ENCODE peak calls at places on chromosomes 3 and 15, in nine cellular contexts. One of them, this sample, is unnamed. For H3K4me1, the result is how much of the 10 kb centered on the place peaks cover.

GRCh38 chr15:36757189-36757814 is 177.9 kb downstream of the CDIN1 start:
- DNase-seq in MM.1S: no peak
- DNase-seq in neural progenitor cell: no peak
- DNase-seq in PC-3: peak
- DNase-seq in GM23338: no peak
- DNase-seq in GM23248: peak
- DNase-seq in HCT116: no peak
- DNase-seq in OCI-LY7: no peak
- DNase-seq in SK-N-SH: no peak
- DNase-seq in this sample: no peak

GRCh38 chr15:87792250-87793030 is 464.1 kb downstream of the NTRK3 start:
- DNase-seq in MM.1S: no peak
- DNase-seq in neural progenitor cell: no peak
- DNase-seq in PC-3: no peak
- DNase-seq in GM23338: no peak
- DNase-seq in GM23248: no peak
- DNase-seq in HCT116: no peak
- DNase-seq in OCI-LY7: no peak
- DNase-seq in SK-N-SH: peak
- DNase-seq in this sample: no peak

GRCh38 chr3:112005091-112005672 is 6.5 kb downstream of the TAGLN3 start:
- DNase-seq in MM.1S: no peak
- DNase-seq in neural progenitor cell: no peak
- DNase-seq in PC-3: peak
- DNase-seq in GM23338: no peak
- DNase-seq in GM23248: peak
- DNase-seq in HCT116: no peak
- DNase-seq in OCI-LY7: no peak
- DNase-seq in SK-N-SH: no peak
- DNase-seq in this sample: no peak

GRCh38 chr15:68610825-68611224 is 32.0 kb downstream of the CORO2B start:
- DNase-seq in MM.1S: no peak
- DNase-seq in neural progenitor cell: no peak
- DNase-seq in PC-3: no peak
- DNase-seq in GM23338: no peak
- DNase-seq in GM23248: no peak
- DNase-seq in HCT116: no peak
- DNase-seq in OCI-LY7: no peak
- DNase-seq in SK-N-SH: no peak
- DNase-seq in this sample: no peak

GRCh38 chr3:23116041-23116440 is 87.1 kb upstream of the UBE2E2 start:
- DNase-seq in MM.1S: no peak
- DNase-seq in neural progenitor cell: no peak
- DNase-seq in PC-3: peak
- DNase-seq in GM23338: no peak
- DNase-seq in GM23248: peak
- DNase-seq in HCT116: no peak
- DNase-seq in OCI-LY7: no peak
- DNase-seq in SK-N-SH: no peak
- DNase-seq in this sample: no peak

GRCh38 chr3:183108002-183108449 is 8.7 kb upstream of the MCCC1 start:
- DNase-seq in MM.1S: no peak
- DNase-seq in neural progenitor cell: no peak
- DNase-seq in PC-3: peak
- DNase-seq in GM23338: no peak
- DNase-seq in GM23248: no peak
- DNase-seq in HCT116: no peak
- DNase-seq in OCI-LY7: no peak
- DNase-seq in SK-N-SH: peak
- DNase-seq in this sample: no peak

GRCh38 chr3:18648163-18648562 is 223.0 kb upstream of the SATB1 start:
- DNase-seq in MM.1S: no peak
- DNase-seq in neural progenitor cell: no peak
- DNase-seq in PC-3: no peak
- DNase-seq in GM23338: no peak
- DNase-seq in GM23248: no peak
- DNase-seq in HCT116: no peak
- DNase-seq in OCI-LY7: no peak
- DNase-seq in SK-N-SH: no peak
- DNase-seq in this sample: no peak

GRCh38 chr15:90949979-90950675 is 4.6 kb upstream of the RCCD1 start:
- DNase-seq in MM.1S: no peak
- DNase-seq in neural progenitor cell: no peak
- DNase-seq in PC-3: no peak
- DNase-seq in GM23338: no peak
- DNase-seq in GM23248: no peak
- DNase-seq in HCT116: no peak
- DNase-seq in OCI-LY7: no peak
- DNase-seq in SK-N-SH: no peak
- DNase-seq in this sample: no peak

GRCh38 chr3:97821413-97821809 is 400 bp upstream of the CRYBG3 start:
- DNase-seq in MM.1S: no peak
- DNase-seq in neural progenitor cell: no peak
- DNase-seq in PC-3: no peak
- DNase-seq in GM23338: peak
- DNase-seq in GM23248: no peak
- DNase-seq in HCT116: no peak
- DNase-seq in OCI-LY7: no peak
- DNase-seq in SK-N-SH: peak
- DNase-seq in this sample: peak

GRCh38 chr15:100334456-100334855 is 7.3 kb downstream of the ADAMTS17 start:
- DNase-seq in MM.1S: no peak
- DNase-seq in neural progenitor cell: no peak
- DNase-seq in PC-3: no peak
- DNase-seq in GM23338: no peak
- DNase-seq in GM23248: no peak
- DNase-seq in HCT116: no peak
- DNase-seq in OCI-LY7: no peak
- DNase-seq in SK-N-SH: no peak
- DNase-seq in this sample: no peak

GRCh38 chr3:45816544-45816943 is 20.2 kb upstream of the SLC6A20 start:
- DNase-seq in MM.1S: no peak
- DNase-seq in neural progenitor cell: no peak
- DNase-seq in PC-3: peak
- DNase-seq in GM23338: no peak
- DNase-seq in GM23248: no peak
- DNase-seq in HCT116: no peak
- DNase-seq in OCI-LY7: no peak
- DNase-seq in SK-N-SH: no peak
- DNase-seq in this sample: no peak

GRCh38 chr15:66077320-66077663 is 176.3 kb downstream of the MEGF11 start:
- DNase-seq in MM.1S: no peak
- DNase-seq in neural progenitor cell: no peak
- DNase-seq in PC-3: no peak
- DNase-seq in GM23338: no peak
- DNase-seq in GM23248: no peak
- DNase-seq in HCT116: no peak
- DNase-seq in OCI-LY7: no peak
- DNase-seq in SK-N-SH: no peak
- DNase-seq in this sample: no peak

GRCh38 chr3:107753494-107753893 is 230.7 kb downstream of the BBX start:
- DNase-seq in MM.1S: peak
- DNase-seq in neural progenitor cell: peak
- DNase-seq in PC-3: peak
- DNase-seq in GM23338: peak
- DNase-seq in GM23248: peak
- DNase-seq in HCT116: peak
- DNase-seq in OCI-LY7: peak
- DNase-seq in SK-N-SH: peak
- DNase-seq in this sample: peak
- TF ChIP-seq EZH2phosphoT487 in MM.1S: no peak
- TF ChIP-seq EZH2phosphoT487 in neural progenitor cell: no peak
- TF ChIP-seq EZH2phosphoT487 in PC-3: no peak
- TF ChIP-seq EZH2phosphoT487 in GM23338: no peak
- TF ChIP-seq EZH2phosphoT487 in GM23248: no peak
- TF ChIP-seq EZH2phosphoT487 in HCT116: no peak
- TF ChIP-seq EZH2phosphoT487 in OCI-LY7: no peak
- TF ChIP-seq EZH2phosphoT487 in SK-N-SH: no peak
- TF ChIP-seq EZH2phosphoT487 in this sample: no peak

GRCh38 chr3:181622365-181622764 is 89.4 kb upstream of the SOX2 start:
- DNase-seq in MM.1S: peak
- DNase-seq in neural progenitor cell: no peak
- DNase-seq in PC-3: peak
- DNase-seq in GM23338: no peak
- DNase-seq in GM23248: peak
- DNase-seq in HCT116: no peak
- DNase-seq in OCI-LY7: no peak
- DNase-seq in SK-N-SH: no peak
- DNase-seq in this sample: no peak
- H3K27ac ChIP-seq in MM.1S: no peak
- H3K27ac ChIP-seq in neural progenitor cell: peak
- H3K27ac ChIP-seq in PC-3: no peak
- H3K27ac ChIP-seq in GM23338: no peak
- H3K27ac ChIP-seq in GM23248: no peak
- H3K27ac ChIP-seq in HCT116: no peak
- H3K27ac ChIP-seq in OCI-LY7: no peak
- H3K27ac ChIP-seq in SK-N-SH: no peak
- H3K27ac ChIP-seq in this sample: no peak

GRCh38 chr3:121997372-121997771 is 24.7 kb downstream of the ILDR1 start:
- DNase-seq in MM.1S: no peak
- DNase-seq in neural progenitor cell: no peak
- DNase-seq in PC-3: no peak
- DNase-seq in GM23338: no peak
- DNase-seq in GM23248: no peak
- DNase-seq in HCT116: no peak
- DNase-seq in OCI-LY7: no peak
- DNase-seq in SK-N-SH: no peak
- DNase-seq in this sample: no peak

GRCh38 chr3:121999931-122000330 is 22.1 kb downstream of the ILDR1 start:
- DNase-seq in MM.1S: no peak
- DNase-seq in neural progenitor cell: no peak
- DNase-seq in PC-3: peak
- DNase-seq in GM23338: no peak
- DNase-seq in GM23248: no peak
- DNase-seq in HCT116: no peak
- DNase-seq in OCI-LY7: no peak
- DNase-seq in SK-N-SH: no peak
- DNase-seq in this sample: no peak

GRCh38 chr3:121998030-121998580 is 23.9 kb downstream of the ILDR1 start:
- DNase-seq in MM.1S: no peak
- DNase-seq in neural progenitor cell: no peak
- DNase-seq in PC-3: peak
- DNase-seq in GM23338: no peak
- DNase-seq in GM23248: peak
- DNase-seq in HCT116: no peak
- DNase-seq in OCI-LY7: peak
- DNase-seq in SK-N-SH: no peak
- DNase-seq in this sample: peak

GRCh38 chr3:122000936-122001605 is 21.0 kb downstream of the ILDR1 start:
- DNase-seq in MM.1S: no peak
- DNase-seq in neural progenitor cell: no peak
- DNase-seq in PC-3: no peak
- DNase-seq in GM23338: peak
- DNase-seq in GM23248: no peak
- DNase-seq in HCT116: no peak
- DNase-seq in OCI-LY7: no peak
- DNase-seq in SK-N-SH: no peak
- DNase-seq in this sample: no peak

GRCh38 chr3:121998588-121999473 is 23.2 kb downstream of the ILDR1 start:
- DNase-seq in MM.1S: no peak
- DNase-seq in neural progenitor cell: no peak
- DNase-seq in PC-3: no peak
- DNase-seq in GM23338: no peak
- DNase-seq in GM23248: no peak
- DNase-seq in HCT116: no peak
- DNase-seq in OCI-LY7: no peak
- DNase-seq in SK-N-SH: no peak
- DNase-seq in this sample: peak
- H3K4me1 ChIP-seq in MM.1S: half or more
- H3K4me1 ChIP-seq in neural progenitor cell: under half
- H3K4me1 ChIP-seq in PC-3: half or more
- H3K4me1 ChIP-seq in GM23338: under half
- H3K4me1 ChIP-seq in GM23248: under half
- H3K4me1 ChIP-seq in HCT116: under half
- H3K4me1 ChIP-seq in OCI-LY7: half or more
- H3K4me1 ChIP-seq in SK-N-SH: under half
- H3K4me1 ChIP-seq in this sample: under half

GRCh38 chr15:77419836-77420609 is at the start of gene PEAK1:
- DNase-seq in MM.1S: peak
- DNase-seq in neural progenitor cell: peak
- DNase-seq in PC-3: peak
- DNase-seq in GM23338: peak
- DNase-seq in GM23248: peak
- DNase-seq in HCT116: peak
- DNase-seq in OCI-LY7: peak
- DNase-seq in SK-N-SH: peak
- DNase-seq in this sample: peak

GRCh38 chr15:77419050-77419835 is 661 bp downstream of the PEAK1 start:
- DNase-seq in MM.1S: peak
- DNase-seq in neural progenitor cell: peak
- DNase-seq in PC-3: peak
- DNase-seq in GM23338: peak
- DNase-seq in GM23248: peak
- DNase-seq in HCT116: no peak
- DNase-seq in OCI-LY7: no peak
- DNase-seq in SK-N-SH: peak
- DNase-seq in this sample: peak

GRCh38 chr15:77421370-77421700 is 647 bp downstream of the HMG20A start:
- DNase-seq in MM.1S: peak
- DNase-seq in neural progenitor cell: peak
- DNase-seq in PC-3: peak
- DNase-seq in GM23338: peak
- DNase-seq in GM23248: no peak
- DNase-seq in HCT116: no peak
- DNase-seq in OCI-LY7: peak
- DNase-seq in SK-N-SH: peak
- DNase-seq in this sample: peak

GRCh38 chr15:77418341-77419049 is 1.4 kb downstream of the PEAK1 start:
- DNase-seq in MM.1S: no peak
- DNase-seq in neural progenitor cell: no peak
- DNase-seq in PC-3: peak
- DNase-seq in GM23338: no peak
- DNase-seq in GM23248: peak
- DNase-seq in HCT116: no peak
- DNase-seq in OCI-LY7: no peak
- DNase-seq in SK-N-SH: no peak
- DNase-seq in this sample: no peak

DNA sequence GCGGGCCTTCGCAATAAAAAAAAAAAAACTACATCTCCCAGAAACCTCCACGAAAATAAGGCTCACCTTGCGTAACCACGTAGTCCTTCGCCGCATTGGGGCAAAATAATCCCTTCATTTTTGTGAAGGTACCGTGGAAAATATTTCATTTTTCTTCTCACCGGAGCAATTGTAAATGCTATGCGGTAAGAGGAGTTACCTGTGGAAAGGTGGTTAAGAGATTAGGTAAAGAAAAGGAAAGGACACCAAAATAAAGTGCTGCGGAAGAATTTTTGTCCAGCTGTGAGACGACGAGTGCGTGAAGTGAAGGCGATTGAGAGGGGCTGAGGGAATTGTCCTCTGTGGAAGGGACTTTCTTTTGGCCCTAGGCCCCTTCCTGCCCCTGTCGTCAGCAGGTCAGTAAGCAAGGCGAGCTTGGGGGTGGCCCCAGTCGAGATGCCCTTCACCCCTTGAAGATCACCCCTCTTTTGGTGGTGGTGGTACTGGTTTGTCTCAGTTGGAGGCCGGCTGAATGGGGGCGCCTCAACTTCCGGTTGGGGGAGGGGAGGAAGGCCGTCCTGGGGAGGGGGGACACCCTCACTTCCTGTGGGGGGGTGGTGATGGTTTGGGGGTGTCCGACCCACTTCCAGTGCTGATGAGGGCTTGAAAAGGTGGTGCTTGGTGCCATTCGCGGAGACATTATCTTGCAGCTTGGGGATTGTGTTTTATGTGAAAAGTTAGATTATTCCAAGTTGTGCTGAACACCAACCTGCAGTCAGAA is at the start of gene HMG20A:
- DNase-seq in MM.1S: peak
- DNase-seq in neural progenitor cell: peak
- DNase-seq in PC-3: peak
- DNase-seq in GM23338: peak
- DNase-seq in GM23248: peak
- DNase-seq in HCT116: peak
- DNase-seq in OCI-LY7: peak
- DNase-seq in SK-N-SH: peak
- DNase-seq in this sample: peak
- TF ChIP-seq EZH2phosphoT487 in MM.1S: no peak
- TF ChIP-seq EZH2phosphoT487 in neural progenitor cell: no peak
- TF ChIP-seq EZH2phosphoT487 in PC-3: no peak
- TF ChIP-seq EZH2phosphoT487 in GM23338: no peak
- TF ChIP-seq EZH2phosphoT487 in GM23248: no peak
- TF ChIP-seq EZH2phosphoT487 in HCT116: no peak
- TF ChIP-seq EZH2phosphoT487 in OCI-LY7: no peak
- TF ChIP-seq EZH2phosphoT487 in SK-N-SH: no peak
- TF ChIP-seq EZH2phosphoT487 in this sample: no peak